ENCODE peak calls at places on chromosomes 5 and 9, in ten cellular contexts. L is AG04449; S is brain microvascular endothelial cell; U is OCI-LY7; A is fibroblast of lung; I is WTC11; P is nephron progenitor cell; J is CD8-positive, alpha-beta T cell; Q is gastrocnemius medialis; N is lower lobe of right lung. X is an unnamed sample.

GRCh38 chr5:140346348-140347221 is at the start of gene HBEGF:
- DNase-seq in S (peak), L (no peak), I (peak), N (peak), J (no peak), A (peak), Q (peak), U (peak), P (peak), X (peak)

GRCh38 chr5:157778121-157778805 is 34.8 kb downstream of the LSM11 start:
- DNase-seq in Q (no peak), N (no peak), I (no peak), U (no peak), A (peak), J (no peak), L (no peak), S (no peak), P (peak), X (no peak)

GRCh38 chr9:35618325-35618727 is at the start of gene CD72:
- DNase-seq in L (no peak), A (no peak), S (no peak), N (no peak), J (no peak), U (peak), P (no peak), Q (no peak), I (no peak), X (peak)

GRCh38 chr9:34633851-34634550 is 3.6 kb downstream of the SIGMAR1 start:
- DNase-seq in N (no peak), A (peak), U (peak), J (peak), L (no peak), I (peak), Q (peak), P (peak), S (peak), X (peak)

GRCh38 chr9:811101-811531 is 30.4 kb upstream of the DMRT1 start:
- DNase-seq in S (peak), I (no peak), P (no peak), L (no peak), N (peak), J (no peak), A (peak), U (no peak), Q (peak), X (no peak)

GRCh38 chr5:166722939-166723338 is 1568.5 kb upstream of the WWC1 start:
- DNase-seq in S (no peak), N (no peak), L (no peak), I (no peak), U (peak), A (peak), Q (no peak), J (no peak), P (no peak), X (no peak)

GRCh38 chr9:108050894-108051293 is 561.3 kb upstream of the KLF4 start:
- DNase-seq in P (no peak), I (no peak), N (no peak), U (no peak), S (no peak), J (no peak), A (no peak), L (no peak), Q (no peak), X (no peak)

GRCh38 chr5:100790170-100790665 is 112.9 kb downstream of the ST8SIA4 start:
- DNase-seq in P (no peak), S (no peak), L (no peak), J (no peak), Q (no peak), A (no peak), I (peak), U (peak), N (no peak), X (no peak)

GRCh38 chr5:159163027-159163699 is 46.2 kb downstream of the RNF145 start:
- DNase-seq in J (no peak), P (no peak), N (no peak), Q (no peak), A (no peak), S (peak), L (no peak), I (no peak), U (no peak), X (no peak)

GRCh38 chr9:129113645-129114304 is 2.6 kb downstream of the PTPA start:
- DNase-seq in N (peak), L (no peak), U (no peak), J (no peak), A (no peak), S (no peak), I (no peak), P (no peak), Q (no peak), X (no peak)

GRCh38 chr5:89377752-89378455 is 494.9 kb upstream of the MEF2C start:
- DNase-seq in L (no peak), Q (no peak), P (no peak), S (no peak), I (no peak), N (no peak), J (no peak), A (peak), U (no peak), X (no peak)

GRCh38 chr9:129278391-129279237 is 100.6 kb upstream of the IER5L start:
- DNase-seq in L (no peak), Q (no peak), S (peak), I (peak), U (peak), N (peak), A (no peak), J (no peak), P (no peak), X (no peak)

GRCh38 chr5:132736853-132737833 is at the start of gene KIF3A:
- DNase-seq in N (peak), A (peak), S (peak), U (peak), L (peak), Q (peak), P (peak), I (peak), J (peak), X (peak)
- TF ChIP-seq CTCF in N (peak), A (no peak), S (no peak), U (no peak), L (no peak), Q (no peak), P (no peak), I (no peak), J (peak), X (no peak)

GRCh38 chr9:86974421-86974820 is 27.1 kb upstream of the GAS1 start:
- DNase-seq in U (no peak), L (no peak), N (no peak), Q (no peak), A (no peak), P (no peak), S (no peak), I (no peak), J (no peak), X (no peak)

GRCh38 chr9:86978413-86978812 is 31.1 kb upstream of the GAS1 start:
- DNase-seq in N (no peak), I (no peak), J (no peak), Q (no peak), U (no peak), A (peak), S (peak), L (no peak), P (no peak), X (no peak)

GRCh38 chr9:86975571-86975970 is 28.3 kb upstream of the GAS1 start:
- DNase-seq in Q (no peak), J (no peak), P (no peak), S (no peak), A (no peak), L (no peak), I (no peak), U (no peak), N (no peak), X (no peak)

GRCh38 chr9:86977205-86977835 is 30.0 kb upstream of the GAS1 start:
- DNase-seq in A (no peak), P (no peak), Q (no peak), U (no peak), S (peak), J (no peak), L (peak), I (no peak), N (no peak), X (no peak)

DNA sequence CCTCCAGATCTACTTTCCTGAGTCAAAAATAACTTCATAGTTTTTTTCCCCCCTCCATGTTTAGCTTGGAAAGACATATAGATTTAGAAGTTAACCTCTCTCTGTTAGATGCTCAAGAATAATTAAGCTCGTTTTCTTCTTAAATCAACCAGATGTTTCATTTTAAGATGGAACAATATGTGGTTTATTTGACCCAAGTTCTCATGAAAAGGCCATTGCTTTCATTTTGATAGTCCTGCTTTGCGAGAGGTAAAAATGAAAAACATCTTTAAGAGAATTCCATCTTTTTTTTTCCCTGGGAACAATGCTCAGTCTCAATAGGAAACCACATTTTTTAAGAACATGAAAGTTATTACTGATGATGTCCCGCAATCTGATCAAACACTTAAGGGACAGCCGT is 27.8 kb upstream of the GAS1 start:
- DNase-seq in L (no peak), N (no peak), U (no peak), Q (no peak), S (no peak), J (no peak), A (no peak), I (no peak), P (no peak), X (no peak)
- TF ChIP-seq CTCF in L (no peak), N (no peak), U (no peak), Q (no peak), S (no peak), J (no peak), A (no peak), I (no peak), P (no peak), X (no peak)

GRCh38 chr5:143318270-143318669 is 85.2 kb downstream of the NR3C1 start:
- DNase-seq in A (no peak), P (no peak), U (no peak), L (no peak), J (no peak), N (no peak), Q (no peak), I (no peak), S (no peak), X (no peak)
- TF ChIP-seq CTCF in A (no peak), P (no peak), U (no peak), L (no peak), J (no peak), N (no peak), Q (no peak), I (no peak), S (no peak), X (no peak)

DNA sequence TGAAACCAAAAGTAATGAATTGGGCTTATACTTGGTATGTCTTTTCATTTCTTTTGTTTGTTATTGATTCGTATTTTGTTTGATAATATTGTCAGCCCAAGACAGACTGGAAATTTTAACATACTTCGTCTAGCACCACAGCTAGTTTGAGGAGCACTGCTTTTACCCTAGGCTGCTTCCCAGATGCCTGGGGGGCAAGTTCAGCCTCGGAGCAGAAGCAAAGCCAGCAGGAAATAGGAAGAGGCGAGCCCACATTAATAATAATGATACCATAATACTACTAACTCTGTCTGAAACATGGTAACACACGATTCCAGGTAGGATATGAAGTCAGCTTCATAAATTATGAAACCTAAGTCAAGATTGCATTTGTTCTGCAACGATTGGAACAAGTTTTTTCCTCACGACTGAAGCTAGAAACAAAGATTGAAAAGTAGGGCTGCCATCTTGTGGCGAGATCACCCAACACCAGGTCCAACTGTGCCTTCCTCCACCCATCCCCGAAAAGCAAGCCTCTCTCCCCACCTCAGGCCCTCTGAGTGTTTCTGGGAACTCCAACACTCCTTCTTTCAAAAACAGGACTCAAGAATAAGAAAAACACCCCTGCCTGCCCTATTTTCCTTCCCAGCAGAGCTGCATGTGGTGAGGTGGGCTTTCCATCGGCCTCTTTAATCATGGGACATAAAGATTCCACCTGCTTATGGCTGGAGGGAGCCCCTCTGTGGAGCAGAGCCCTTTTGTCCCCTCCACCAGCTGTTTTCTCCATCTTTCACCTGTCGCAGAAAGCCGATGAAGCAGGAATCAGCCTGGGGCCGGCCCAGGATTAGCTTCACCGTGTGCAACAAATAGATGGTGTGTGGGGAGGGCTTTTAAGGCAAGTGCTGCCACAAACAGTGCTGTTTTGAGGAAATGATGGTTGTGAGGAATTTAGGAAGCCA is 236.3 kb downstream of the CAAP1 start:
- DNase-seq in Q (no peak), I (peak), S (peak), L (no peak), P (peak), J (no peak), N (no peak), U (peak), A (peak), X (no peak)
- TF ChIP-seq CTCF in Q (no peak), I (peak), S (peak), L (peak), P (peak), J (no peak), N (no peak), U (peak), A (no peak), X (no peak)

DNA sequence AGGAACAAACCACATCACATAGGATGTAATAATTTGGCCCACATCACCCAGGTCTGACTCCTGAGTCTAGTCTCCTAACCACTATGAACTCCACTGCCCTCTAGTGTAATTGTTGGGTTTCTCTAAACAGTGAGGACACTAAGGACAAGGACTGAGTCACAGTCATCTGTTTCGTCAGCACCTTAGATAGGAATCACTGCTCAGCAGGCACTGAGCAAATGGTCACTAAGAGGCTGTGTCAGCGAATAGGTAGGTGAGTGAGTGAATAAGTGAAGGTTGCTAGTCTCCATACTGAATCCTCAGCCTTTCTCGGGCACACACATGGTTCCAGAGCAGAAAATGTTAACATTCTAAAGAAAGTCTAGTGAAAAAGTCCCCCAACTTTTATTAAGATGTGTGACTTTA is 278.6 kb downstream of the SPOCK1 start:
- DNase-seq in A (peak), L (peak), P (no peak), Q (peak), N (no peak), S (peak), I (no peak), J (no peak), U (peak), X (peak)
- TF ChIP-seq CTCF in A (peak), L (peak), P (peak), Q (no peak), N (peak), S (peak), I (peak), J (no peak), U (peak), X (no peak)

GRCh38 chr5:76836181-76836580 is 13.6 kb upstream of the S100Z start:
- DNase-seq in N (no peak), J (no peak), A (peak), U (no peak), P (no peak), I (no peak), S (no peak), Q (no peak), L (no peak), X (no peak)
- TF ChIP-seq CTCF in N (no peak), J (no peak), A (no peak), U (no peak), P (no peak), I (no peak), S (peak), Q (no peak), L (no peak), X (no peak)

DNA sequence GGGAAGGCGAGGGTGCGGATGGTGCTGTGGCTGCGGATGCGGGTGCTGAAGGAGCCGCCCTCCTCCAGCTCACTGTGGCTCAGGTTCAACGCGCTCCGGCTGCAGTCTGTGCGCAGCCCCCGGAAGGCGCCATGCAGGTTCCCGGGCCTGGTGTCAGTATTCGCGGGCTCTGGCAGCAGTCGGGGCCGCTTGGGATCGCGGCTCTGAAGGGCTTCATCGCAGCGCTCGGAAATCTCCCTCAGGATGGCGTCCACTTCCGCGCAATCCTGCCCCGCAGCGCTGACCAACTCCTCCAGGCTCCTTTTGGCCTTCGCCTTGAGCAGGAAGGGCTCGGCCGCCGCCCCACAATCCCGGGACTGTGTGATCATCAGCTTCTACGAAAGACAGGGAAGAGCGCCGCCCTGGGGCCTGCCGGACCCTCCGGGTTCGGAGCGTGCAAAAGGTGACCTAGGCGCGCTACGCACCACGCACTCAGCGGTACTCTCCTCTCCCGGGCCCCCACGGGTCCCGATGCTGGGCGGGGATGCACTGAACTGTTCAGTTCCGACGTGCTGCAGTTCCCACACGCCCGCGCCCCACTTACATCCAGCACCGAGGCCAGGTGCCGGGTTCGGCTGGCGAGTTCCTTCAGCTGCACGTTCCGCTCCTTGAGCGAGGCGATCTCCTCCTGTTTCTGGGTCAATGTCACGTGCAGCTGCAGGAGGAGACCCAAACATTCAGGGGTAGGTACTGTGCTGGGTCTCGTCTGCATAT is 6.5 kb downstream of the MCIDAS start:
- DNase-seq in U (no peak), Q (no peak), I (peak), J (no peak), L (no peak), N (no peak), S (no peak), A (no peak), P (peak), X (peak)
- TF ChIP-seq CTCF in U (no peak), Q (no peak), I (no peak), J (no peak), L (no peak), N (no peak), S (peak), A (no peak), P (no peak), X (no peak)

GRCh38 chr9:22002038-22002437 is 7.1 kb downstream of the CDKN2B start:
- DNase-seq in L (no peak), A (no peak), J (no peak), U (no peak), I (no peak), P (no peak), S (no peak), N (no peak), Q (no peak), X (no peak)

GRCh38 chr9:22008662-22009562 is at the start of gene CDKN2B:
- DNase-seq in Q (peak), J (peak), U (peak), I (peak), A (peak), S (peak), L (peak), P (peak), N (peak), X (peak)

GRCh38 chr9:22005083-22005699 is 3.9 kb downstream of the CDKN2B start:
- DNase-seq in A (no peak), P (peak), N (no peak), U (peak), J (no peak), L (no peak), S (peak), I (peak), Q (no peak), X (no peak)

GRCh38 chr9:22009563-22009867 is 410 bp upstream of the CDKN2B start:
- DNase-seq in A (no peak), S (no peak), J (no peak), I (no peak), P (no peak), N (no peak), Q (no peak), L (no peak), U (no peak), X (no peak)

GRCh38 chr9:22005700-22006605 is 3.2 kb downstream of the CDKN2B start:
- DNase-seq in Q (no peak), A (peak), I (peak), J (no peak), U (peak), P (peak), L (no peak), N (no peak), S (no peak), X (no peak)
- TF ChIP-seq CTCF in Q (no peak), A (no peak), I (no peak), J (no peak), U (no peak), P (no peak), L (no peak), N (no peak), S (no peak), X (no peak)